ENCODE peak calls at places on chromosomes 4 and X, in ten cellular contexts. R, D, F, N, Y, E, X, A, O and P are unnamed samples.

GRCh38 chr4:75172551-75172950 is 239.6 kb downstream of the PARM1 start:
- DNase-seq in N (no peak), O (no peak), X (no peak), Y (no peak), E (no peak), D (no peak), R (no peak), A (no peak), F (no peak), P (no peak)

GRCh38 chr4:68375667-68376559 is 26.0 kb upstream of the YTHDC1 start:
- DNase-seq in A (peak; percentile 68), F (peak; percentile 64), D (peak; percentile 66), N (peak; percentile 96), Y (no peak), E (peak; percentile 30), X (peak; percentile 54), O (peak; percentile 75), R (peak; percentile 32), P (peak; percentile 26)

GRCh38 chr4:17786567-17786966 is 5.1 kb upstream of the FAM184B start:
- DNase-seq in O (no peak), X (peak; percentile 56), N (peak; percentile 23), D (no peak), E (peak; percentile 19), R (peak; percentile 20), A (no peak), Y (no peak), F (no peak), P (no peak)

GRCh38 chrX:41369152-41369551 is 35.2 kb downstream of the DDX3X start:
- DNase-seq in O (no peak), F (no peak), X (no peak), D (no peak), R (no peak), N (no peak), A (no peak), E (no peak), Y (no peak), P (no peak)

GRCh38 chr4:71009796-71010588 is 16.5 kb downstream of the DCK start:
- DNase-seq in A (no peak), R (no peak), D (no peak), O (peak; percentile 26), F (peak; percentile 65), N (peak; percentile 66), E (peak; percentile 62), X (peak; percentile 43), Y (no peak), P (no peak)

GRCh38 chr4:181897935-181898334 is 345.3 kb upstream of the TENM3 start:
- DNase-seq in N (no peak), F (peak; percentile 63), R (no peak), A (no peak), D (no peak), E (no peak), O (no peak), Y (no peak), X (peak; percentile 95), P (no peak)

GRCh38 chr4:186105721-186106335 is 1.3 kb downstream of the FAM149A start:
- DNase-seq in X (peak; percentile 22), R (no peak), O (no peak), A (no peak), N (no peak), E (peak; percentile 2), F (peak; percentile 14), Y (no peak), D (no peak), P (no peak)

GRCh38 chr4:177485528-177485927 is 43.3 kb upstream of the AGA start:
- DNase-seq in Y (no peak), E (no peak), A (no peak), F (peak; percentile 46), O (peak; percentile 5), X (peak; percentile 93), D (no peak), N (peak; percentile 45), R (no peak), P (no peak)

GRCh38 chr4:1872918-1873269 is 1.7 kb downstream of the NSD2 start:
- DNase-seq in Y (no peak), N (peak; percentile 64), R (peak; percentile 33), A (no peak), F (peak; percentile 37), E (peak; percentile 36), D (no peak), X (peak; percentile 82), O (no peak), P (no peak)

GRCh38 chr4:1871471-1872021 is 353 bp downstream of the NSD2 start:
- DNase-seq in D (peak; percentile 77), Y (no peak), X (peak; percentile 30), A (peak; percentile 49), E (no peak), N (no peak), R (no peak), F (peak; percentile 20), O (peak; percentile 38), P (peak; percentile 45)

GRCh38 chr4:1873291-1873690 is 2.1 kb downstream of the NSD2 start:
- DNase-seq in A (no peak), N (no peak), Y (no peak), F (no peak), X (peak; percentile 18), R (no peak), E (peak; percentile 67), D (no peak), O (no peak), P (peak; percentile 73)

GRCh38 chr4:1874207-1874606 is 3.0 kb downstream of the NSD2 start:
- DNase-seq in Y (no peak), N (no peak), E (no peak), F (no peak), D (no peak), A (no peak), X (no peak), O (no peak), R (no peak), P (no peak)

DNA sequence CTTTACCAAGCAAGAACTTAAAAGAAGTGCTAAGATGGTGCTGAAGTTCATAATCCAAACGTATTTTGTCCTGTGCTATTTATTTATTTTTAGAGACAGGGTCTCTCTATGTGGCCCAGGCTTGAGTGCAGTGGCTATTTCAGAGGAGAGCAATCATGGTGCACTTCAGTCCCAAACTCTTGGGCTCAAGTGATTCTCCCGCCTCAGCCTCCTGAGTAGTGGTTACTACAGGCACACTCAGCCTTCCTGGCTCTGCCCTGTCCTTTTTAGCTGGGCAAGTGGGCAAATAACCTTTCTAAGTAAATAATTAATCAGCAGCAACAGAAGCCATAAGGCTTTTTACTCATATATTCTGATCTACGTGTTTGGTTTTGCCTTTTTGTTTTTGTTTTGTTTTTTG is 2.6 kb downstream of the NSD2 start:
- DNase-seq in E (no peak), R (no peak), N (peak; percentile 31), A (no peak), X (no peak), Y (no peak), F (no peak), O (no peak), D (no peak), P (no peak)
- H3K27ac ChIP-seq in E (peak overlapping the region; percentile 96), R (peak overlapping the region; percentile 89), N (peak overlapping the region; percentile 62), A (no peak overlapping the region), X (peak overlapping the region; percentile 86), Y (peak overlapping the region; percentile 25), F (no peak overlapping the region), O (no peak overlapping the region), D (peak overlapping the region; percentile 42), P (peak overlapping the region; percentile 14)

GRCh38 chrX:40298569-40298968 is 200.8 kb upstream of the BCOR start:
- DNase-seq in O (no peak), A (peak; percentile 41), E (no peak), N (no peak), F (peak; percentile 1), D (no peak), X (no peak), Y (no peak), R (no peak), P (no peak)

GRCh38 chrX:40297949-40298539 is 200.3 kb upstream of the BCOR start:
- DNase-seq in F (no peak), D (no peak), N (no peak), E (peak; percentile 34), Y (no peak), A (no peak), O (no peak), X (no peak), R (no peak), P (no peak)

GRCh38 chrX:40300286-40300890 is 202.6 kb upstream of the BCOR start:
- DNase-seq in R (no peak), N (no peak), X (no peak), D (no peak), O (no peak), A (no peak), Y (no peak), E (no peak), F (no peak), P (no peak)

GRCh38 chrX:40299502-40300118 is 201.9 kb upstream of the BCOR start:
- DNase-seq in X (no peak), O (no peak), R (no peak), E (no peak), Y (no peak), D (no peak), N (no peak), F (no peak), A (no peak), P (no peak)

GRCh38 chrX:40299028-40299479 is 201.3 kb upstream of the BCOR start:
- DNase-seq in D (no peak), Y (no peak), O (no peak), A (peak; percentile 49), R (no peak), E (peak; percentile 23), F (peak; percentile 39), X (no peak), N (no peak), P (peak; percentile 37)
- TF ChIP-seq CTCF in D (peak; percentile 6), Y (no peak), O (no peak), A (peak; percentile 54), R (peak; percentile 24), E (peak; percentile 40), F (peak; percentile 42), X (no peak), N (peak; percentile 32), P (peak; percentile 45)

GRCh38 chr4:163474027-163474426 is 473 bp upstream of the TKTL2 start:
- DNase-seq in R (no peak), F (no peak), E (no peak), D (no peak), A (no peak), N (no peak), Y (no peak), O (no peak), X (no peak), P (no peak)

GRCh38 chr4:163473576-163473975 is at the start of gene TKTL2:
- DNase-seq in N (no peak), R (no peak), F (no peak), X (no peak), A (no peak), E (peak; percentile 29), Y (no peak), D (no peak), O (no peak), P (no peak)

GRCh38 chr4:163467371-163467770 is 6.2 kb downstream of the TKTL2 start:
- DNase-seq in E (no peak), A (no peak), R (no peak), F (no peak), D (no peak), O (no peak), X (no peak), N (no peak), Y (no peak), P (no peak)

GRCh38 chr4:163476761-163477438 is 3.3 kb upstream of the TKTL2 start:
- DNase-seq in F (no peak), A (no peak), N (no peak), R (no peak), Y (no peak), D (no peak), O (no peak), E (no peak), X (no peak), P (no peak)

DNA sequence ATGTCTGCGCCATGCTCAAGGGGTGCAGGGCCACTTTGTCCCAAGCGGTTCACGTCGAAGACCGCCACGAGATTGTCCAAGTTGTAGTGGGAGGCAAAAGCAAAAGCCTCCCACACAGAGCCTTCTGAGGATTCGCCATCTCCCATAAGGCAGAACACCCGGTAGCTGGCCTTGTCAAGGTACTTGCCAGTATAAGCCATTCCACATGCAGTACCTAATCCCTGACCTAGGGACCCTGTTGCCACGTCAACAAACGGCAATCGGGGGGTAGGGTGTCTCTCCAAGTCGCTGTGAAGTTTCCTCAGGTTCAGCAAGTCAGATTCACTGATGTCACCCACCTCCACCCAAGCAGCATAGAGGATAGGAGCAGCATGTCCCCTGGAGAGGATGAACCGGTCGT is 424 bp downstream of the TKTL2 start:
- DNase-seq in E (no peak), X (no peak), O (no peak), Y (no peak), N (no peak), A (no peak), R (no peak), F (no peak), D (no peak), P (no peak)
- H3K27ac ChIP-seq in E (no peak overlapping the region), X (no peak overlapping the region), O (no peak overlapping the region), Y (no peak overlapping the region), N (no peak overlapping the region), A (no peak overlapping the region), R (no peak overlapping the region), F (no peak overlapping the region), D (no peak overlapping the region), P (no peak overlapping the region)

GRCh38 chr4:176293660-176294059 is 24.6 kb upstream of the ASB5 start:
- DNase-seq in R (no peak), X (no peak), O (no peak), Y (no peak), D (no peak), A (no peak), N (no peak), E (no peak), F (no peak), P (no peak)
- TF ChIP-seq CTCF in R (no peak), X (no peak), O (no peak), Y (no peak), D (no peak), A (no peak), N (no peak), E (no peak), F (no peak), P (no peak)